ENCODE peak calls at places on chromosomes 6 and 20, in five cellular contexts. R is T-helper 9 cell, X is AG09309, V is sciatic nerve, F is globus pallidus. C is an unnamed sample.

GRCh38 chr6:96898241-96898851 is 655 bp upstream of the NDUFAF4 start:
- DNase-seq in R (no peak), X (no peak), V (no peak), F (no peak), C (no peak)

GRCh38 chr6:21431526-21431925 is 162.0 kb upstream of the SOX4 start:
- DNase-seq in R (no peak), X (no peak), V (no peak), F (no peak), C (no peak)

GRCh38 chr6:51153109-51153508 is 334.4 kb downstream of the TFAP2B start:
- DNase-seq in R (no peak), X (no peak), V (no peak), F (no peak), C (no peak)

GRCh38 chr20:58308680-58309527 is 611 bp upstream of the RAB22A start:
- DNase-seq in R (peak; percentile 58), X (no peak), V (peak; percentile 84), F (peak; percentile 48), C (peak; percentile 88)

GRCh38 chr20:2507464-2507863 is 1.3 kb downstream of the ZNF343 start:
- DNase-seq in R (no peak), X (no peak), V (no peak), F (no peak), C (no peak)

GRCh38 chr6:129621252-129621651 is 88.7 kb downstream of the ARHGAP18 start:
- DNase-seq in R (peak; percentile 15), X (no peak), V (no peak), F (no peak), C (no peak)

GRCh38 chr6:131995924-131996323 is 44.8 kb upstream of the CCN2 start:
- DNase-seq in R (no peak), X (peak; percentile 62), V (no peak), F (no peak), C (no peak)

GRCh38 chr6:111764238-111765182 is 108.7 kb downstream of the FYN start:
- DNase-seq in R (peak; percentile 45), X (no peak), V (no peak), F (no peak), C (no peak)